ENCODE peak calls at places on chromosome 17, in five cellular contexts. O is heart right ventricle, N is fibroblast of mammary gland, K is neural progenitor cell, W is cardiac fibroblast. A is an unnamed sample.

GRCh38 chr17:68592667-68593330 is 8.4 kb downstream of the FAM20A start:
- DNase-seq in O (no peak), N (peak; percentile 66), K (no peak), W (no peak), A (peak; percentile 56)

GRCh38 chr17:46964315-46965265 is 14.5 kb downstream of the RPRML start:
- DNase-seq in O (no peak), N (peak; percentile 28), K (peak; percentile 73), W (peak; percentile 41), A (no peak)

GRCh38 chr17:19238167-19238505 is 970 bp downstream of the EPN2 start:
- DNase-seq in O (peak; percentile 36), N (no peak), K (peak; percentile 65), W (no peak), A (no peak)

GRCh38 chr17:77959216-77959925 is 868 bp downstream of the TNRC6C start:
- DNase-seq in O (no peak), N (no peak), K (peak; percentile 63), W (peak; percentile 11), A (peak; percentile 50)

GRCh38 chr17:49180303-49180702 is 30.1 kb downstream of the GNGT2 start:
- DNase-seq in O (peak; percentile 66), N (peak; percentile 64), K (peak; percentile 66), W (peak; percentile 72), A (peak; percentile 25)

GRCh38 chr17:4365628-4366311 is 705 bp downstream of the UBE2G1 start:
- DNase-seq in O (peak; percentile 32), N (no peak), K (peak; percentile 80), W (peak; percentile 6), A (no peak)

GRCh38 chr17:52465407-52465806 is 306.9 kb upstream of the CA10 start:
- DNase-seq in O (no peak), N (no peak), K (no peak), W (no peak), A (no peak)

GRCh38 chr17:4833941-4834501 is 881 bp downstream of the MINK1 start:
- DNase-seq in O (peak; percentile 38), N (peak; percentile 42), K (peak; percentile 15), W (peak; percentile 60), A (peak; percentile 42)

GRCh38 chr17:37283414-37283961 is 92.3 kb upstream of the C17orf78 start:
- DNase-seq in O (no peak), N (no peak), K (no peak), W (peak; percentile 60), A (no peak)

GRCh38 chr17:75837899-75838298 is 6.3 kb downstream of the UNC13D start:
- DNase-seq in O (no peak), N (no peak), K (no peak), W (peak; percentile 26), A (no peak)

GRCh38 chr17:27245230-27245696 is 48.7 kb upstream of the WSB1 start:
- DNase-seq in O (peak; percentile 89), N (peak; percentile 93), K (peak; percentile 85), W (peak; percentile 97), A (peak; percentile 97)

GRCh38 chr17:17186051-17186450 is 20.1 kb downstream of the PLD6 start:
- DNase-seq in O (no peak), N (no peak), K (no peak), W (no peak), A (no peak)

GRCh38 chr17:55416000-55416399 is 5.6 kb downstream of the MMD start:
- DNase-seq in O (no peak), N (no peak), K (no peak), W (no peak), A (no peak)
- H3K4me3 ChIP-seq in O (no peak overlapping the region), N (no peak overlapping the region), K (no peak overlapping the region), W (no peak overlapping the region), A (no peak overlapping the region)

GRCh38 chr17:38564254-38564605 is 41.5 kb downstream of the SRCIN1 start:
- DNase-seq in O (no peak), N (no peak), K (no peak), W (no peak), A (no peak)
- H3K4me3 ChIP-seq in O (no peak overlapping the region), N (no peak overlapping the region), K (peak overlapping the region; percentile 36), W (no peak overlapping the region), A (no peak overlapping the region)

GRCh38 chr17:60036796-60037677 is 41.7 kb downstream of the HEATR6 start:
- DNase-seq in O (peak; percentile 48), N (peak; percentile 61), K (peak; percentile 87), W (peak; percentile 78), A (peak; percentile 54)
- H3K4me3 ChIP-seq in O (no peak overlapping the region), N (no peak overlapping the region), K (no peak overlapping the region), W (no peak overlapping the region), A (no peak overlapping the region)

GRCh38 chr17:73534575-73534940 is 109.7 kb downstream of the SDK2 start:
- DNase-seq in O (no peak), N (no peak), K (no peak), W (no peak), A (no peak)
- H3K4me3 ChIP-seq in O (no peak overlapping the region), N (no peak overlapping the region), K (no peak overlapping the region), W (no peak overlapping the region), A (no peak overlapping the region)

DNA sequence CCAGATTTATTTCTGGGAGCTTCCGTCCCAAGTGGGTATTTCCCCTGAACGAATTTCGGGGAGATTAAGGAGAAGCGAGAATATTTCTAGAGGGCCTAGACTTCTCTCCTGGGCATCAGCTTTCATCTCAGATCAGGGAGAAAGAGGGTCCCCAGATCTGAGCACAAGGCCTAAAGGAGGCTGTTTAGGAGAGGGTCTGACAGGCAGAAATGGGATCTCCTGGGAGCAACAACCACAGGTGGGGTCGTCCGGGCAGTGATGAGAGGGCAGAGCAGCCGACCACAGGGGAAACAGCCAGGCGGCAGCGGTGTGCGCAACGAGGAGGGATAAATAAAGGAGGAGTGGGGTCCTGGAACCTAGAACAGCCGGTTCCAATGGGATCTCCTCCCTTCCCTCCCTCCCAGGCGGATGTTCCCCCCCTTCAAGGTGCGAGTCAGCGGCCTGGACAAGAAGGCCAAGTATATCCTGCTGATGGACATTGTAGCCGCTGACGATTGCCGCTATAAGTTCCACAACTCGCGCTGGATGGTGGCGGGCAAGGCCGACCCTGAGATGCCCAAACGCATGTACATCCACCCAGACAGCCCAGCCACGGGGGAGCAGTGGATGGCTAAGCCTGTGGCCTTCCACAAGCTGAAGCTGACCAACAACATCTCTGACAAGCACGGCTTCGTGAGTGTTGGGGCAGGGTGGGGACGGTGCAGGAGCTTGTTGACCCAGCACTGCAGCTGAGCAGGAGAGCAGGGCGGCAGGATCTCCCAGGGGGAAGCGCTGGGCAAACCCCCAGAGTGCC is 1.8 kb downstream of the TBX2 start:
- DNase-seq in O (no peak), N (no peak), K (peak; percentile 21), W (peak; percentile 34), A (no peak)
- H3K4me3 ChIP-seq in O (peak overlapping the region; percentile 81), N (peak overlapping the region; percentile 86), K (no peak overlapping the region), W (peak overlapping the region; percentile 65), A (peak overlapping the region; percentile 92)

GRCh38 chr17:79010304-79010646 is 711 bp upstream of the CANT1 start:
- DNase-seq in O (no peak), N (no peak), K (no peak), W (no peak), A (no peak)
- H3K4me3 ChIP-seq in O (peak overlapping the region; percentile 81), N (peak overlapping the region; percentile 52), K (peak overlapping the region; percentile 98), W (no peak overlapping the region), A (peak overlapping the region; percentile 87)

GRCh38 chr17:39740357-39741111 is 2.8 kb downstream of the GRB7 start:
- DNase-seq in O (no peak), N (peak; percentile 38), K (no peak), W (peak; percentile 50), A (peak; percentile 54)

GRCh38 chr17:39739020-39739884 is 1.5 kb downstream of the GRB7 start:
- DNase-seq in O (no peak), N (no peak), K (peak; percentile 73), W (peak; percentile 16), A (peak; percentile 73)

GRCh38 chr17:39737761-39738567 is at the start of gene GRB7:
- DNase-seq in O (no peak), N (no peak), K (peak; percentile 52), W (no peak), A (no peak)

GRCh38 chr17:39738568-39738901 is 797 bp downstream of the GRB7 start:
- DNase-seq in O (no peak), N (no peak), K (peak; percentile 58), W (no peak), A (no peak)

DNA sequence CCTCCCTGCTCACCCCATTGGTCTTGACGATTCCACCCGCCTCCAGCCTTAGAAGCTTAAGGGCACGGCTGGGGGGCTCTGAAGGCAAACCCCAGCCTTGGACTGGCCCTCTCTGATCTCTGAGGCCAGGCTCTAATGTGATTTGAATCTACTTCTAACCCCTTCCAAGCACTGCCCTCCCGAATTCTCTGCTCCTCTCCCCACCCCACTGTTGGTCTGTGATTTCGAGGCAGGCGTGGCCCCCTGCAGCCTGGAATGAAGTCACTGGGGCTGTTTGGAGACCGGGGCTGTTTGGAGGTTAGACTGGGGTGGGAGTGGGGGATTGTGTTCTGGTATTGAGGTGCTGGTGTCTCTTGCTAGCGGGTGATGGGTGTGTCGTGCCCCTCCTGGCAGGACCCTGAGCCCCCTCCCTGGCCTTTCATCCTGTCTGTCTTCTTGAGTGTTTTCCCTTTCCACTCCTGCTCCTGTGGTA is 2.2 kb downstream of the GRB7 start:
- DNase-seq in O (no peak), N (no peak), K (peak; percentile 18), W (peak; percentile 13), A (peak; percentile 27)
- H3K4me3 ChIP-seq in O (no peak overlapping the region), N (no peak overlapping the region), K (peak overlapping the region; percentile 62), W (no peak overlapping the region), A (no peak overlapping the region)

GRCh38 chr17:29615492-29616299 is 7.0 kb downstream of the CORO6 start:
- DNase-seq in O (peak; percentile 75), N (peak; percentile 80), K (peak; percentile 94), W (peak; percentile 87), A (peak; percentile 92)

GRCh38 chr17:29618272-29619065 is 4.2 kb downstream of the CORO6 start:
- DNase-seq in O (no peak), N (no peak), K (no peak), W (no peak), A (no peak)

GRCh38 chr17:29616300-29617048 is 6.2 kb downstream of the CORO6 start:
- DNase-seq in O (no peak), N (no peak), K (no peak), W (no peak), A (no peak)

GRCh38 chr17:29617481-29618271 is 5.0 kb downstream of the CORO6 start:
- DNase-seq in O (no peak), N (peak; percentile 77), K (peak; percentile 83), W (peak; percentile 70), A (peak; percentile 86)

DNA sequence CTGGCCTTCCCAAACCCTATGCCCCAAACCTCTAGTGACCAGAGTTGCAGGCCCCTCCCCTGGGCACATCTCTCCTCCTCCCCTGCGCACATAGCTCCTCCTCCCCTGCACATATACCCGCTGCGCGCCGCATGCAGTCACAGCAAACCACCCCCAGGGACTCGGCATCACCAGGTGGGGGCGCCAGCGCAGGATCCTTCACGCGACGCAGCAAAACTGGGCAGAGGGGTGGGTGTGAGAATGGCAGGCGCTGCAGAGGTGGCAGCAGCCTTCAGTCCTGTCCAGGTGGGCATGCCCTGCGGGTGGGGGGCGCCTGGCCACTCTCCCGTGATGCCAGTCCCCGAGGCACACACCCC is 5.6 kb downstream of the CORO6 start:
- DNase-seq in O (peak; percentile 56), N (peak; percentile 70), K (peak; percentile 87), W (peak; percentile 68), A (peak; percentile 73)
- H3K4me3 ChIP-seq in O (peak overlapping the region; percentile 42), N (no peak overlapping the region), K (peak overlapping the region; percentile 25), W (no peak overlapping the region), A (no peak overlapping the region)

DNA sequence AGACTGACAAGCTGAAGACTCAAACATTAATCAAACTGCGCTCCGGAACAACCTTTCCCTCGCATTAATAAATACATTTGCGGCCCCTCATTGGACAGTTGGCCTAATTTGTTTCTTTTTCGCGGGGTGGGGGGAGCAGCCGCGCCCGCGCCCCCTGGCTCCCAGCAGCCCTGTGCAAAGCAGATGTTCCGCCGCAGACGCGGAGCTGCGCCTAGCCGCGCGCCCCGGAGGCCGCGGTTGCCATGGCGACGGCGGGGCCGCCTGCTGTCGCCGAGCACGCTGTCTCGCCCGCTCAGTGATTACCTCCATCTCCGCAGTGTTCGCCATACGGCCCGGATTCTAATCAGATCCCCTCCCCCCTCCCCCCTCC is 25.5 kb downstream of the COPZ2 start:
- DNase-seq in O (no peak), N (no peak), K (peak; percentile 94), W (no peak), A (peak; percentile 67)
- H3K4me3 ChIP-seq in O (peak overlapping the region; percentile 52), N (peak overlapping the region; percentile 19), K (peak overlapping the region; percentile 52), W (peak overlapping the region; percentile 41), A (peak overlapping the region; percentile 38)